ENCODE peak calls at places on chromosomes 2 and 18, in ten cellular contexts. One of them, this sample, is unnamed.

GRCh38 chr2:72949045-72949444 is 31.7 kb downstream of the EMX1 start:
- DNase-seq in GM03348: no peak
- DNase-seq in NCI-H1092 treated with DMSO at 0.1 percent for 48 hours: no peak
- DNase-seq in activated T-helper 1 cell treated with anti-CD3 and anti-CD28 coated beads, Interleukin-12 subunit alpha, Interleukin-12 subunit beta, Interleukin-2, Interleukin-4 antibody, amounts not matched to agents 30 ng/mL and 10 ng/mL and 1 ng/mL, durations not matched to agents 14 hours and 24 hours and 36 hours: no peak
- DNase-seq in neural crest cell: no peak
- DNase-seq in DMS79 treated with DMSO at 0.1 percent for 48 hours: no peak
- DNase-seq in activated CD4-positive, alpha-beta T cell treated with anti-CD3 and anti-CD28 coated beads, Interleukin-2, amount 50 U/mL, for 1 hour: no peak
- DNase-seq in EL: no peak
- DNase-seq in NT2/D1: no peak
- DNase-seq in NCI-H2081: no peak
- DNase-seq in this sample: no peak

GRCh38 chr2:106575955-106576354 is 88.8 kb downstream of the CD8B2 start:
- DNase-seq in GM03348: peak; percentile 60
- DNase-seq in DMS79 treated with DMSO at 0.1 percent for 48 hours: no peak
- DNase-seq in EL: peak; percentile 45
- DNase-seq in activated T-helper 1 cell treated with anti-CD3 and anti-CD28 coated beads, Interleukin-12 subunit alpha, Interleukin-12 subunit beta, Interleukin-2, Interleukin-4 antibody, amounts not matched to agents 30 ng/mL and 10 ng/mL and 1 ng/mL, durations not matched to agents 14 hours and 24 hours and 36 hours: no peak
- DNase-seq in neural crest cell: no peak
- DNase-seq in NCI-H2081: no peak
- DNase-seq in NCI-H1092 treated with DMSO at 0.1 percent for 48 hours: no peak
- DNase-seq in NT2/D1: peak; percentile 68
- DNase-seq in activated CD4-positive, alpha-beta T cell treated with anti-CD3 and anti-CD28 coated beads, Interleukin-2, amount 50 U/mL, for 1 hour: no peak
- DNase-seq in this sample: no peak

GRCh38 chr2:143473206-143473605 is 344.0 kb downstream of the ARHGAP15 start:
- DNase-seq in activated T-helper 1 cell treated with anti-CD3 and anti-CD28 coated beads, Interleukin-12 subunit alpha, Interleukin-12 subunit beta, Interleukin-2, Interleukin-4 antibody, amounts not matched to agents 30 ng/mL and 10 ng/mL and 1 ng/mL, durations not matched to agents 14 hours and 24 hours and 36 hours: no peak
- DNase-seq in NCI-H1092 treated with DMSO at 0.1 percent for 48 hours: no peak
- DNase-seq in NCI-H2081: no peak
- DNase-seq in NT2/D1: no peak
- DNase-seq in activated CD4-positive, alpha-beta T cell treated with anti-CD3 and anti-CD28 coated beads, Interleukin-2, amount 50 U/mL, for 1 hour: no peak
- DNase-seq in GM03348: peak; percentile 60
- DNase-seq in DMS79 treated with DMSO at 0.1 percent for 48 hours: no peak
- DNase-seq in EL: peak; percentile 67
- DNase-seq in neural crest cell: no peak
- DNase-seq in this sample: no peak

GRCh38 chr2:233210843-233211600 is 40.5 kb upstream of the ATG16L1 start:
- DNase-seq in GM03348: peak; percentile 93
- DNase-seq in activated T-helper 1 cell treated with anti-CD3 and anti-CD28 coated beads, Interleukin-12 subunit alpha, Interleukin-12 subunit beta, Interleukin-2, Interleukin-4 antibody, amounts not matched to agents 30 ng/mL and 10 ng/mL and 1 ng/mL, durations not matched to agents 14 hours and 24 hours and 36 hours: no peak
- DNase-seq in activated CD4-positive, alpha-beta T cell treated with anti-CD3 and anti-CD28 coated beads, Interleukin-2, amount 50 U/mL, for 1 hour: no peak
- DNase-seq in neural crest cell: no peak
- DNase-seq in NCI-H1092 treated with DMSO at 0.1 percent for 48 hours: no peak
- DNase-seq in NT2/D1: no peak
- DNase-seq in NCI-H2081: no peak
- DNase-seq in DMS79 treated with DMSO at 0.1 percent for 48 hours: peak; percentile 77
- DNase-seq in EL: peak; percentile 90
- DNase-seq in this sample: no peak

GRCh38 chr18:58355243-58355642 is 273.6 kb downstream of the ALPK2 start:
- DNase-seq in NT2/D1: no peak
- DNase-seq in activated T-helper 1 cell treated with anti-CD3 and anti-CD28 coated beads, Interleukin-12 subunit alpha, Interleukin-12 subunit beta, Interleukin-2, Interleukin-4 antibody, amounts not matched to agents 30 ng/mL and 10 ng/mL and 1 ng/mL, durations not matched to agents 14 hours and 24 hours and 36 hours: no peak
- DNase-seq in DMS79 treated with DMSO at 0.1 percent for 48 hours: no peak
- DNase-seq in NCI-H1092 treated with DMSO at 0.1 percent for 48 hours: no peak
- DNase-seq in NCI-H2081: no peak
- DNase-seq in neural crest cell: no peak
- DNase-seq in activated CD4-positive, alpha-beta T cell treated with anti-CD3 and anti-CD28 coated beads, Interleukin-2, amount 50 U/mL, for 1 hour: no peak
- DNase-seq in EL: no peak
- DNase-seq in GM03348: no peak
- DNase-seq in this sample: no peak

GRCh38 chr2:235026137-235026536 is 74.3 kb downstream of the SH3BP4 start:
- DNase-seq in activated T-helper 1 cell treated with anti-CD3 and anti-CD28 coated beads, Interleukin-12 subunit alpha, Interleukin-12 subunit beta, Interleukin-2, Interleukin-4 antibody, amounts not matched to agents 30 ng/mL and 10 ng/mL and 1 ng/mL, durations not matched to agents 14 hours and 24 hours and 36 hours: no peak
- DNase-seq in NT2/D1: no peak
- DNase-seq in activated CD4-positive, alpha-beta T cell treated with anti-CD3 and anti-CD28 coated beads, Interleukin-2, amount 50 U/mL, for 1 hour: no peak
- DNase-seq in neural crest cell: no peak
- DNase-seq in EL: peak; percentile 91
- DNase-seq in DMS79 treated with DMSO at 0.1 percent for 48 hours: no peak
- DNase-seq in NCI-H2081: peak; percentile 23
- DNase-seq in NCI-H1092 treated with DMSO at 0.1 percent for 48 hours: no peak
- DNase-seq in GM03348: peak; percentile 57
- DNase-seq in this sample: no peak

GRCh38 chr2:75031906-75032803 is 73.7 kb downstream of the POLE4 start:
- DNase-seq in DMS79 treated with DMSO at 0.1 percent for 48 hours: no peak
- DNase-seq in activated CD4-positive, alpha-beta T cell treated with anti-CD3 and anti-CD28 coated beads, Interleukin-2, amount 50 U/mL, for 1 hour: no peak
- DNase-seq in GM03348: no peak
- DNase-seq in NCI-H1092 treated with DMSO at 0.1 percent for 48 hours: no peak
- DNase-seq in NCI-H2081: no peak
- DNase-seq in neural crest cell: no peak
- DNase-seq in NT2/D1: no peak
- DNase-seq in EL: no peak
- DNase-seq in activated T-helper 1 cell treated with anti-CD3 and anti-CD28 coated beads, Interleukin-12 subunit alpha, Interleukin-12 subunit beta, Interleukin-2, Interleukin-4 antibody, amounts not matched to agents 30 ng/mL and 10 ng/mL and 1 ng/mL, durations not matched to agents 14 hours and 24 hours and 36 hours: no peak
- DNase-seq in this sample: no peak

GRCh38 chr2:106160786-106161261 is 33.3 kb downstream of the UXS1 start:
- DNase-seq in EL: no peak
- DNase-seq in activated T-helper 1 cell treated with anti-CD3 and anti-CD28 coated beads, Interleukin-12 subunit alpha, Interleukin-12 subunit beta, Interleukin-2, Interleukin-4 antibody, amounts not matched to agents 30 ng/mL and 10 ng/mL and 1 ng/mL, durations not matched to agents 14 hours and 24 hours and 36 hours: peak; percentile 22
- DNase-seq in NCI-H1092 treated with DMSO at 0.1 percent for 48 hours: no peak
- DNase-seq in activated CD4-positive, alpha-beta T cell treated with anti-CD3 and anti-CD28 coated beads, Interleukin-2, amount 50 U/mL, for 1 hour: peak; percentile 41
- DNase-seq in DMS79 treated with DMSO at 0.1 percent for 48 hours: no peak
- DNase-seq in NT2/D1: no peak
- DNase-seq in NCI-H2081: peak; percentile 29
- DNase-seq in GM03348: no peak
- DNase-seq in neural crest cell: no peak
- DNase-seq in this sample: no peak

GRCh38 chr18:76484749-76485387 is 10.2 kb downstream of the ZNF516 start:
- DNase-seq in NT2/D1: no peak
- DNase-seq in activated CD4-positive, alpha-beta T cell treated with anti-CD3 and anti-CD28 coated beads, Interleukin-2, amount 50 U/mL, for 1 hour: no peak
- DNase-seq in EL: no peak
- DNase-seq in activated T-helper 1 cell treated with anti-CD3 and anti-CD28 coated beads, Interleukin-12 subunit alpha, Interleukin-12 subunit beta, Interleukin-2, Interleukin-4 antibody, amounts not matched to agents 30 ng/mL and 10 ng/mL and 1 ng/mL, durations not matched to agents 14 hours and 24 hours and 36 hours: no peak
- DNase-seq in neural crest cell: no peak
- DNase-seq in GM03348: no peak
- DNase-seq in DMS79 treated with DMSO at 0.1 percent for 48 hours: no peak
- DNase-seq in NCI-H2081: no peak
- DNase-seq in NCI-H1092 treated with DMSO at 0.1 percent for 48 hours: no peak
- DNase-seq in this sample: no peak

GRCh38 chr18:59691046-59691395 is 6.2 kb downstream of the CCBE1 start:
- DNase-seq in NT2/D1: no peak
- DNase-seq in NCI-H1092 treated with DMSO at 0.1 percent for 48 hours: peak; percentile 75
- DNase-seq in NCI-H2081: no peak
- DNase-seq in neural crest cell: no peak
- DNase-seq in activated CD4-positive, alpha-beta T cell treated with anti-CD3 and anti-CD28 coated beads, Interleukin-2, amount 50 U/mL, for 1 hour: no peak
- DNase-seq in DMS79 treated with DMSO at 0.1 percent for 48 hours: no peak
- DNase-seq in GM03348: peak; percentile 37
- DNase-seq in activated T-helper 1 cell treated with anti-CD3 and anti-CD28 coated beads, Interleukin-12 subunit alpha, Interleukin-12 subunit beta, Interleukin-2, Interleukin-4 antibody, amounts not matched to agents 30 ng/mL and 10 ng/mL and 1 ng/mL, durations not matched to agents 14 hours and 24 hours and 36 hours: no peak
- DNase-seq in EL: peak; percentile 64
- DNase-seq in this sample: no peak

GRCh38 chr18:23191952-23192662 is 56.8 kb downstream of the CABLES1 start:
- DNase-seq in NCI-H2081: peak; percentile 43
- DNase-seq in neural crest cell: no peak
- DNase-seq in activated CD4-positive, alpha-beta T cell treated with anti-CD3 and anti-CD28 coated beads, Interleukin-2, amount 50 U/mL, for 1 hour: no peak
- DNase-seq in NCI-H1092 treated with DMSO at 0.1 percent for 48 hours: peak; percentile 74
- DNase-seq in NT2/D1: no peak
- DNase-seq in EL: peak; percentile 80
- DNase-seq in activated T-helper 1 cell treated with anti-CD3 and anti-CD28 coated beads, Interleukin-12 subunit alpha, Interleukin-12 subunit beta, Interleukin-2, Interleukin-4 antibody, amounts not matched to agents 30 ng/mL and 10 ng/mL and 1 ng/mL, durations not matched to agents 14 hours and 24 hours and 36 hours: no peak
- DNase-seq in DMS79 treated with DMSO at 0.1 percent for 48 hours: peak; percentile 93
- DNase-seq in GM03348: peak; percentile 49
- DNase-seq in this sample: no peak

GRCh38 chr2:38734299-38735058 is 16.7 kb downstream of the SRSF7 start:
- DNase-seq in NCI-H1092 treated with DMSO at 0.1 percent for 48 hours: no peak
- DNase-seq in DMS79 treated with DMSO at 0.1 percent for 48 hours: no peak
- DNase-seq in activated CD4-positive, alpha-beta T cell treated with anti-CD3 and anti-CD28 coated beads, Interleukin-2, amount 50 U/mL, for 1 hour: no peak
- DNase-seq in NCI-H2081: no peak
- DNase-seq in EL: no peak
- DNase-seq in neural crest cell: no peak
- DNase-seq in NT2/D1: no peak
- DNase-seq in activated T-helper 1 cell treated with anti-CD3 and anti-CD28 coated beads, Interleukin-12 subunit alpha, Interleukin-12 subunit beta, Interleukin-2, Interleukin-4 antibody, amounts not matched to agents 30 ng/mL and 10 ng/mL and 1 ng/mL, durations not matched to agents 14 hours and 24 hours and 36 hours: no peak
- DNase-seq in GM03348: no peak
- DNase-seq in this sample: no peak

GRCh38 chr2:106581755-106582430 is 94.7 kb downstream of the CD8B2 start:
- DNase-seq in NT2/D1: no peak
- DNase-seq in activated T-helper 1 cell treated with anti-CD3 and anti-CD28 coated beads, Interleukin-12 subunit alpha, Interleukin-12 subunit beta, Interleukin-2, Interleukin-4 antibody, amounts not matched to agents 30 ng/mL and 10 ng/mL and 1 ng/mL, durations not matched to agents 14 hours and 24 hours and 36 hours: peak; percentile 4
- DNase-seq in NCI-H1092 treated with DMSO at 0.1 percent for 48 hours: peak; percentile 15
- DNase-seq in GM03348: peak; percentile 86
- DNase-seq in activated CD4-positive, alpha-beta T cell treated with anti-CD3 and anti-CD28 coated beads, Interleukin-2, amount 50 U/mL, for 1 hour: peak; percentile 17
- DNase-seq in DMS79 treated with DMSO at 0.1 percent for 48 hours: peak; percentile 44
- DNase-seq in EL: peak; percentile 56
- DNase-seq in NCI-H2081: peak; percentile 55
- DNase-seq in neural crest cell: peak; percentile 32
- DNase-seq in this sample: peak; percentile 5

GRCh38 chr2:44833123-44834069 is 108.1 kb upstream of the SIX3 start:
- DNase-seq in activated CD4-positive, alpha-beta T cell treated with anti-CD3 and anti-CD28 coated beads, Interleukin-2, amount 50 U/mL, for 1 hour: no peak
- DNase-seq in NT2/D1: no peak
- DNase-seq in NCI-H1092 treated with DMSO at 0.1 percent for 48 hours: no peak
- DNase-seq in neural crest cell: no peak
- DNase-seq in DMS79 treated with DMSO at 0.1 percent for 48 hours: no peak
- DNase-seq in EL: peak; percentile 24
- DNase-seq in activated T-helper 1 cell treated with anti-CD3 and anti-CD28 coated beads, Interleukin-12 subunit alpha, Interleukin-12 subunit beta, Interleukin-2, Interleukin-4 antibody, amounts not matched to agents 30 ng/mL and 10 ng/mL and 1 ng/mL, durations not matched to agents 14 hours and 24 hours and 36 hours: no peak
- DNase-seq in GM03348: no peak
- DNase-seq in NCI-H2081: no peak
- DNase-seq in this sample: no peak

GRCh38 chr2:46145840-46146239 is 151.4 kb upstream of the EPAS1 start:
- DNase-seq in activated T-helper 1 cell treated with anti-CD3 and anti-CD28 coated beads, Interleukin-12 subunit alpha, Interleukin-12 subunit beta, Interleukin-2, Interleukin-4 antibody, amounts not matched to agents 30 ng/mL and 10 ng/mL and 1 ng/mL, durations not matched to agents 14 hours and 24 hours and 36 hours: no peak
- DNase-seq in NT2/D1: no peak
- DNase-seq in DMS79 treated with DMSO at 0.1 percent for 48 hours: no peak
- DNase-seq in activated CD4-positive, alpha-beta T cell treated with anti-CD3 and anti-CD28 coated beads, Interleukin-2, amount 50 U/mL, for 1 hour: no peak
- DNase-seq in GM03348: no peak
- DNase-seq in NCI-H1092 treated with DMSO at 0.1 percent for 48 hours: no peak
- DNase-seq in neural crest cell: no peak
- DNase-seq in EL: no peak
- DNase-seq in NCI-H2081: no peak
- DNase-seq in this sample: no peak

GRCh38 chr2:8234757-8235374 is 447.0 kb upstream of the ID2 start:
- DNase-seq in neural crest cell: no peak
- DNase-seq in NCI-H2081: peak; percentile 80
- DNase-seq in activated CD4-positive, alpha-beta T cell treated with anti-CD3 and anti-CD28 coated beads, Interleukin-2, amount 50 U/mL, for 1 hour: no peak
- DNase-seq in activated T-helper 1 cell treated with anti-CD3 and anti-CD28 coated beads, Interleukin-12 subunit alpha, Interleukin-12 subunit beta, Interleukin-2, Interleukin-4 antibody, amounts not matched to agents 30 ng/mL and 10 ng/mL and 1 ng/mL, durations not matched to agents 14 hours and 24 hours and 36 hours: no peak
- DNase-seq in DMS79 treated with DMSO at 0.1 percent for 48 hours: no peak
- DNase-seq in GM03348: no peak
- DNase-seq in EL: no peak
- DNase-seq in NT2/D1: no peak
- DNase-seq in NCI-H1092 treated with DMSO at 0.1 percent for 48 hours: peak; percentile 28
- DNase-seq in this sample: peak; percentile 40

GRCh38 chr2:98355881-98356280 is 9.6 kb downstream of the CNGA3 start:
- DNase-seq in GM03348: no peak
- DNase-seq in activated T-helper 1 cell treated with anti-CD3 and anti-CD28 coated beads, Interleukin-12 subunit alpha, Interleukin-12 subunit beta, Interleukin-2, Interleukin-4 antibody, amounts not matched to agents 30 ng/mL and 10 ng/mL and 1 ng/mL, durations not matched to agents 14 hours and 24 hours and 36 hours: no peak
- DNase-seq in EL: no peak
- DNase-seq in activated CD4-positive, alpha-beta T cell treated with anti-CD3 and anti-CD28 coated beads, Interleukin-2, amount 50 U/mL, for 1 hour: no peak
- DNase-seq in DMS79 treated with DMSO at 0.1 percent for 48 hours: no peak
- DNase-seq in NCI-H2081: no peak
- DNase-seq in NT2/D1: no peak
- DNase-seq in neural crest cell: no peak
- DNase-seq in NCI-H1092 treated with DMSO at 0.1 percent for 48 hours: no peak
- DNase-seq in this sample: no peak

GRCh38 chr2:184598313-184599053 is at the start of gene ZNF804A:
- DNase-seq in activated CD4-positive, alpha-beta T cell treated with anti-CD3 and anti-CD28 coated beads, Interleukin-2, amount 50 U/mL, for 1 hour: no peak
- DNase-seq in neural crest cell: peak; percentile 50
- DNase-seq in GM03348: peak; percentile 60
- DNase-seq in NCI-H1092 treated with DMSO at 0.1 percent for 48 hours: peak; percentile 75
- DNase-seq in EL: peak; percentile 38
- DNase-seq in NT2/D1: no peak
- DNase-seq in activated T-helper 1 cell treated with anti-CD3 and anti-CD28 coated beads, Interleukin-12 subunit alpha, Interleukin-12 subunit beta, Interleukin-2, Interleukin-4 antibody, amounts not matched to agents 30 ng/mL and 10 ng/mL and 1 ng/mL, durations not matched to agents 14 hours and 24 hours and 36 hours: no peak
- DNase-seq in DMS79 treated with DMSO at 0.1 percent for 48 hours: peak; percentile 7
- DNase-seq in NCI-H2081: peak; percentile 88
- DNase-seq in this sample: peak; percentile 82

GRCh38 chr2:181790716-181791649 is 100.5 kb upstream of the ITPRID2 start:
- DNase-seq in activated T-helper 1 cell treated with anti-CD3 and anti-CD28 coated beads, Interleukin-12 subunit alpha, Interleukin-12 subunit beta, Interleukin-2, Interleukin-4 antibody, amounts not matched to agents 30 ng/mL and 10 ng/mL and 1 ng/mL, durations not matched to agents 14 hours and 24 hours and 36 hours: peak; percentile 3
- DNase-seq in NCI-H2081: peak; percentile 54
- DNase-seq in NT2/D1: no peak
- DNase-seq in activated CD4-positive, alpha-beta T cell treated with anti-CD3 and anti-CD28 coated beads, Interleukin-2, amount 50 U/mL, for 1 hour: no peak
- DNase-seq in GM03348: peak; percentile 64
- DNase-seq in neural crest cell: no peak
- DNase-seq in NCI-H1092 treated with DMSO at 0.1 percent for 48 hours: no peak
- DNase-seq in DMS79 treated with DMSO at 0.1 percent for 48 hours: no peak
- DNase-seq in EL: peak; percentile 93
- DNase-seq in this sample: no peak

GRCh38 chr18:77470836-77471413 is 221.3 kb downstream of the GALR1 start:
- DNase-seq in GM03348: no peak
- DNase-seq in neural crest cell: no peak
- DNase-seq in NCI-H2081: no peak
- DNase-seq in activated T-helper 1 cell treated with anti-CD3 and anti-CD28 coated beads, Interleukin-12 subunit alpha, Interleukin-12 subunit beta, Interleukin-2, Interleukin-4 antibody, amounts not matched to agents 30 ng/mL and 10 ng/mL and 1 ng/mL, durations not matched to agents 14 hours and 24 hours and 36 hours: no peak
- DNase-seq in DMS79 treated with DMSO at 0.1 percent for 48 hours: no peak
- DNase-seq in NCI-H1092 treated with DMSO at 0.1 percent for 48 hours: no peak
- DNase-seq in EL: no peak
- DNase-seq in activated CD4-positive, alpha-beta T cell treated with anti-CD3 and anti-CD28 coated beads, Interleukin-2, amount 50 U/mL, for 1 hour: no peak
- DNase-seq in NT2/D1: no peak
- DNase-seq in this sample: no peak

GRCh38 chr18:32383040-32383819 is 87.5 kb downstream of the GAREM1 start:
- DNase-seq in DMS79 treated with DMSO at 0.1 percent for 48 hours: no peak
- DNase-seq in activated T-helper 1 cell treated with anti-CD3 and anti-CD28 coated beads, Interleukin-12 subunit alpha, Interleukin-12 subunit beta, Interleukin-2, Interleukin-4 antibody, amounts not matched to agents 30 ng/mL and 10 ng/mL and 1 ng/mL, durations not matched to agents 14 hours and 24 hours and 36 hours: no peak
- DNase-seq in neural crest cell: no peak
- DNase-seq in NCI-H1092 treated with DMSO at 0.1 percent for 48 hours: no peak
- DNase-seq in activated CD4-positive, alpha-beta T cell treated with anti-CD3 and anti-CD28 coated beads, Interleukin-2, amount 50 U/mL, for 1 hour: no peak
- DNase-seq in EL: peak; percentile 1
- DNase-seq in NCI-H2081: no peak
- DNase-seq in NT2/D1: no peak
- DNase-seq in GM03348: peak; percentile 56
- DNase-seq in this sample: no peak

GRCh38 chr2:175726213-175726612 is 275.9 kb downstream of the LNPK start:
- DNase-seq in GM03348: peak; percentile 22
- DNase-seq in NCI-H1092 treated with DMSO at 0.1 percent for 48 hours: no peak
- DNase-seq in NCI-H2081: no peak
- DNase-seq in activated T-helper 1 cell treated with anti-CD3 and anti-CD28 coated beads, Interleukin-12 subunit alpha, Interleukin-12 subunit beta, Interleukin-2, Interleukin-4 antibody, amounts not matched to agents 30 ng/mL and 10 ng/mL and 1 ng/mL, durations not matched to agents 14 hours and 24 hours and 36 hours: no peak
- DNase-seq in activated CD4-positive, alpha-beta T cell treated with anti-CD3 and anti-CD28 coated beads, Interleukin-2, amount 50 U/mL, for 1 hour: no peak
- DNase-seq in NT2/D1: no peak
- DNase-seq in DMS79 treated with DMSO at 0.1 percent for 48 hours: no peak
- DNase-seq in neural crest cell: no peak
- DNase-seq in EL: peak; percentile 74
- DNase-seq in this sample: no peak

GRCh38 chr2:120617055-120617454 is 118.6 kb upstream of the GLI2 start:
- DNase-seq in NCI-H2081: no peak
- DNase-seq in activated CD4-positive, alpha-beta T cell treated with anti-CD3 and anti-CD28 coated beads, Interleukin-2, amount 50 U/mL, for 1 hour: no peak
- DNase-seq in GM03348: peak; percentile 57
- DNase-seq in neural crest cell: no peak
- DNase-seq in DMS79 treated with DMSO at 0.1 percent for 48 hours: no peak
- DNase-seq in NT2/D1: no peak
- DNase-seq in activated T-helper 1 cell treated with anti-CD3 and anti-CD28 coated beads, Interleukin-12 subunit alpha, Interleukin-12 subunit beta, Interleukin-2, Interleukin-4 antibody, amounts not matched to agents 30 ng/mL and 10 ng/mL and 1 ng/mL, durations not matched to agents 14 hours and 24 hours and 36 hours: no peak
- DNase-seq in EL: peak; percentile 30
- DNase-seq in NCI-H1092 treated with DMSO at 0.1 percent for 48 hours: no peak
- DNase-seq in this sample: no peak

GRCh38 chr2:38108907-38109731 is 33.2 kb upstream of the CYP1B1 start:
- DNase-seq in EL: no peak
- DNase-seq in activated CD4-positive, alpha-beta T cell treated with anti-CD3 and anti-CD28 coated beads, Interleukin-2, amount 50 U/mL, for 1 hour: no peak
- DNase-seq in GM03348: no peak
- DNase-seq in NCI-H2081: no peak
- DNase-seq in DMS79 treated with DMSO at 0.1 percent for 48 hours: no peak
- DNase-seq in activated T-helper 1 cell treated with anti-CD3 and anti-CD28 coated beads, Interleukin-12 subunit alpha, Interleukin-12 subunit beta, Interleukin-2, Interleukin-4 antibody, amounts not matched to agents 30 ng/mL and 10 ng/mL and 1 ng/mL, durations not matched to agents 14 hours and 24 hours and 36 hours: no peak
- DNase-seq in NCI-H1092 treated with DMSO at 0.1 percent for 48 hours: no peak
- DNase-seq in neural crest cell: no peak
- DNase-seq in NT2/D1: no peak
- DNase-seq in this sample: no peak

GRCh38 chr18:3721771-3722661 is 272.0 kb downstream of the TGIF1 start:
- DNase-seq in GM03348: no peak
- DNase-seq in activated T-helper 1 cell treated with anti-CD3 and anti-CD28 coated beads, Interleukin-12 subunit alpha, Interleukin-12 subunit beta, Interleukin-2, Interleukin-4 antibody, amounts not matched to agents 30 ng/mL and 10 ng/mL and 1 ng/mL, durations not matched to agents 14 hours and 24 hours and 36 hours: no peak
- DNase-seq in neural crest cell: no peak
- DNase-seq in DMS79 treated with DMSO at 0.1 percent for 48 hours: peak; percentile 96
- DNase-seq in NCI-H1092 treated with DMSO at 0.1 percent for 48 hours: peak; percentile 54
- DNase-seq in NT2/D1: no peak
- DNase-seq in NCI-H2081: no peak
- DNase-seq in activated CD4-positive, alpha-beta T cell treated with anti-CD3 and anti-CD28 coated beads, Interleukin-2, amount 50 U/mL, for 1 hour: no peak
- DNase-seq in EL: no peak
- DNase-seq in this sample: no peak

GRCh38 chr18:42425025-42425424 is 470.0 kb downstream of the PIK3C3 start:
- DNase-seq in neural crest cell: no peak
- DNase-seq in activated T-helper 1 cell treated with anti-CD3 and anti-CD28 coated beads, Interleukin-12 subunit alpha, Interleukin-12 subunit beta, Interleukin-2, Interleukin-4 antibody, amounts not matched to agents 30 ng/mL and 10 ng/mL and 1 ng/mL, durations not matched to agents 14 hours and 24 hours and 36 hours: no peak
- DNase-seq in activated CD4-positive, alpha-beta T cell treated with anti-CD3 and anti-CD28 coated beads, Interleukin-2, amount 50 U/mL, for 1 hour: no peak
- DNase-seq in GM03348: no peak
- DNase-seq in NCI-H1092 treated with DMSO at 0.1 percent for 48 hours: no peak
- DNase-seq in EL: no peak
- DNase-seq in NT2/D1: no peak
- DNase-seq in DMS79 treated with DMSO at 0.1 percent for 48 hours: no peak
- DNase-seq in NCI-H2081: no peak
- DNase-seq in this sample: no peak

GRCh38 chr2:47094519-47095155 is 60.5 kb downstream of the STPG4 start:
- DNase-seq in activated CD4-positive, alpha-beta T cell treated with anti-CD3 and anti-CD28 coated beads, Interleukin-2, amount 50 U/mL, for 1 hour: no peak
- DNase-seq in NCI-H2081: no peak
- DNase-seq in neural crest cell: no peak
- DNase-seq in DMS79 treated with DMSO at 0.1 percent for 48 hours: no peak
- DNase-seq in EL: no peak
- DNase-seq in NCI-H1092 treated with DMSO at 0.1 percent for 48 hours: no peak
- DNase-seq in NT2/D1: no peak
- DNase-seq in activated T-helper 1 cell treated with anti-CD3 and anti-CD28 coated beads, Interleukin-12 subunit alpha, Interleukin-12 subunit beta, Interleukin-2, Interleukin-4 antibody, amounts not matched to agents 30 ng/mL and 10 ng/mL and 1 ng/mL, durations not matched to agents 14 hours and 24 hours and 36 hours: no peak
- DNase-seq in GM03348: peak; percentile 79
- DNase-seq in this sample: no peak

GRCh38 chr2:1032030-1032429 is 81.4 kb downstream of the SNTG2 start:
- DNase-seq in neural crest cell: no peak
- DNase-seq in NCI-H2081: no peak
- DNase-seq in NCI-H1092 treated with DMSO at 0.1 percent for 48 hours: no peak
- DNase-seq in EL: no peak
- DNase-seq in DMS79 treated with DMSO at 0.1 percent for 48 hours: no peak
- DNase-seq in activated CD4-positive, alpha-beta T cell treated with anti-CD3 and anti-CD28 coated beads, Interleukin-2, amount 50 U/mL, for 1 hour: no peak
- DNase-seq in NT2/D1: no peak
- DNase-seq in activated T-helper 1 cell treated with anti-CD3 and anti-CD28 coated beads, Interleukin-12 subunit alpha, Interleukin-12 subunit beta, Interleukin-2, Interleukin-4 antibody, amounts not matched to agents 30 ng/mL and 10 ng/mL and 1 ng/mL, durations not matched to agents 14 hours and 24 hours and 36 hours: no peak
- DNase-seq in GM03348: no peak
- DNase-seq in this sample: no peak